ENCODE peak calls at places on chromosomes 12 and 14, in nine cellular contexts. F is HCT116, Y is lower leg skin, H is uterus, R is mesothelial cell of epicardium, B is WTC11, J is astrocyte of the cerebellum, M is fibroblast of pulmonary artery, Q is psoas muscle. D is an unnamed sample.

GRCh38 chr14:100589071-100589759 is 2.0 kb upstream of the BEGAIN start:
- DNase-seq in Y (peak), B (peak), F (no peak), R (no peak), Q (peak), J (no peak), M (no peak), H (no peak), D (no peak)

GRCh38 chr14:21399311-21399870 is 15.6 kb upstream of the SUPT16H start:
- DNase-seq in H (no peak), M (no peak), F (no peak), R (no peak), J (no peak), B (no peak), Y (no peak), Q (no peak), D (no peak)

GRCh38 chr12:20018406-20018805 is 349.9 kb upstream of the PDE3A start:
- DNase-seq in B (no peak), Y (no peak), Q (no peak), F (no peak), R (no peak), H (no peak), M (no peak), J (no peak), D (no peak)

GRCh38 chr14:53278602-53279506 is 125.7 kb upstream of the DDHD1 start:
- DNase-seq in R (no peak), J (no peak), M (peak), Q (no peak), Y (no peak), H (no peak), F (no peak), B (no peak), D (no peak)

GRCh38 chr12:99093166-99093565 is 448.1 kb downstream of the APAF1 start:
- DNase-seq in Y (no peak), R (no peak), B (no peak), J (no peak), F (no peak), Q (no peak), M (no peak), H (no peak), D (no peak)

GRCh38 chr12:10190558-10191388 is 11.9 kb downstream of the TMEM52B start:
- DNase-seq in F (peak), Q (peak), J (no peak), H (peak), B (peak), Y (no peak), M (peak), R (no peak), D (peak)

GRCh38 chr14:62162998-62163589 is 400.9 kb downstream of the SNAPC1 start:
- DNase-seq in F (peak), R (no peak), M (peak), J (peak), Q (no peak), Y (no peak), B (peak), H (no peak), D (peak)

GRCh38 chr12:288687-289086 is 26.1 kb upstream of the SLC6A13 start:
- DNase-seq in F (no peak), Q (no peak), B (no peak), M (peak), R (no peak), J (peak), H (no peak), Y (no peak), D (no peak)

GRCh38 chr12:9936597-9936996 is 4.4 kb upstream of the CLEC2A start:
- DNase-seq in Y (no peak), R (no peak), B (no peak), H (no peak), M (no peak), Q (no peak), F (no peak), J (no peak), D (no peak)

GRCh38 chr12:115710104-115710564 is 567.4 kb downstream of the MED13L start:
- DNase-seq in M (peak), Y (no peak), F (no peak), H (peak), R (no peak), J (no peak), Q (no peak), B (no peak), D (no peak)

GRCh38 chr14:57071639-57072038 is 197.1 kb downstream of the EXOC5 start:
- DNase-seq in R (no peak), B (no peak), Q (no peak), M (no peak), Y (no peak), J (no peak), F (no peak), H (no peak), D (no peak)

GRCh38 chr14:69643430-69644200 is 32.2 kb downstream of the SUSD6 start:
- DNase-seq in R (no peak), Y (peak), F (peak), M (peak), H (peak), Q (peak), B (no peak), J (peak), D (no peak)

GRCh38 chr12:42482086-42482819 is 107.3 kb downstream of the PRICKLE1 start:
- DNase-seq in Y (no peak), R (no peak), M (peak), B (no peak), Q (peak), F (no peak), H (peak), J (no peak), D (no peak)

GRCh38 chr12:93851245-93851665 is 174.1 kb downstream of the CRADD start:
- DNase-seq in F (no peak), Q (no peak), R (no peak), H (no peak), B (no peak), Y (no peak), J (no peak), M (no peak), D (no peak)

GRCh38 chr12:27467641-27468040 is 21.1 kb downstream of the SMCO2 start:
- DNase-seq in J (no peak), F (no peak), Q (no peak), H (no peak), M (no peak), R (no peak), Y (no peak), B (no peak), D (no peak)

GRCh38 chr14:61927015-61927414 is 164.8 kb downstream of the SNAPC1 start:
- DNase-seq in J (peak), F (no peak), Y (no peak), R (no peak), Q (no peak), B (no peak), H (no peak), M (no peak), D (no peak)

GRCh38 chr12:78964521-78964920 is 99.9 kb downstream of the SYT1 start:
- DNase-seq in J (no peak), Y (no peak), R (no peak), M (no peak), H (no peak), B (no peak), Q (no peak), F (no peak), D (no peak)

GRCh38 chr12:31944299-31944698 is 14.9 kb upstream of the RESF1 start:
- DNase-seq in M (no peak), F (no peak), Y (no peak), J (no peak), Q (no peak), H (no peak), B (no peak), R (no peak), D (no peak)

GRCh38 chr12:52041695-52042123 is 9.5 kb upstream of the NR4A1 start:
- DNase-seq in Q (no peak), Y (peak), F (no peak), J (no peak), H (no peak), B (peak), R (no peak), M (peak), D (peak)

GRCh38 chr14:90342327-90342726 is 10.6 kb upstream of the NRDE2 start:
- DNase-seq in B (no peak), Y (no peak), M (no peak), F (no peak), R (no peak), H (no peak), J (no peak), Q (no peak), D (no peak)

GRCh38 chr12:68069276-68069675 is 80.0 kb downstream of the IFNG-AS1 start:
- DNase-seq in R (no peak), H (no peak), B (no peak), Q (no peak), M (no peak), F (no peak), Y (no peak), J (no peak), D (no peak)

GRCh38 chr12:68065687-68066086 is 76.4 kb downstream of the IFNG-AS1 start:
- DNase-seq in F (no peak), R (no peak), M (no peak), Y (no peak), Q (no peak), B (no peak), J (no peak), H (no peak), D (no peak)

GRCh38 chr12:68070957-68071356 is 81.7 kb downstream of the IFNG-AS1 start:
- DNase-seq in M (no peak), Q (no peak), B (no peak), F (no peak), Y (no peak), H (no peak), R (no peak), J (no peak), D (no peak)

GRCh38 chr12:68065163-68065562 is 75.9 kb downstream of the IFNG-AS1 start:
- DNase-seq in Y (no peak), H (no peak), J (no peak), R (no peak), F (no peak), B (no peak), Q (no peak), M (no peak), D (no peak)

GRCh38 chr12:68067762-68068376 is 78.6 kb downstream of the IFNG-AS1 start:
- DNase-seq in M (peak), R (no peak), H (no peak), F (peak), Y (no peak), J (no peak), Q (no peak), B (no peak), D (no peak)
- TF ChIP-seq CTCF in M (peak), R (no peak), H (no peak), F (peak), Y (no peak), J (peak), Q (peak), B (peak), D (no peak)

GRCh38 chr14:41285193-41285748 is 321.4 kb upstream of the LRFN5 start:
- DNase-seq in F (no peak), Q (no peak), Y (no peak), B (peak), R (no peak), H (no peak), J (peak), M (peak), D (no peak)

GRCh38 chr14:41280745-41281144 is 325.9 kb upstream of the LRFN5 start:
- DNase-seq in J (no peak), Q (no peak), Y (no peak), M (peak), B (no peak), F (no peak), R (no peak), H (no peak), D (no peak)
- TF ChIP-seq CTCF in J (no peak), Q (no peak), Y (no peak), M (peak), B (no peak), F (no peak), R (no peak), H (no peak), D (no peak)

GRCh38 chr14:106459971-106460730 is 933.8 kb downstream of the TMEM121 start:
- DNase-seq in Q (no peak), M (no peak), H (no peak), J (no peak), Y (no peak), F (no peak), B (peak), R (no peak), D (peak)
- TF ChIP-seq CTCF in Q (no peak), M (no peak), H (peak), J (no peak), Y (no peak), F (no peak), B (no peak), R (peak), D (no peak)

GRCh38 chr12:62848418-62848817 is 86.5 kb downstream of the PPM1H start:
- DNase-seq in R (no peak), F (peak), B (no peak), M (peak), Y (no peak), J (peak), H (no peak), Q (no peak), D (no peak)
- TF ChIP-seq CTCF in R (no peak), F (no peak), B (no peak), M (no peak), Y (no peak), J (no peak), H (no peak), Q (no peak), D (no peak)

DNA sequence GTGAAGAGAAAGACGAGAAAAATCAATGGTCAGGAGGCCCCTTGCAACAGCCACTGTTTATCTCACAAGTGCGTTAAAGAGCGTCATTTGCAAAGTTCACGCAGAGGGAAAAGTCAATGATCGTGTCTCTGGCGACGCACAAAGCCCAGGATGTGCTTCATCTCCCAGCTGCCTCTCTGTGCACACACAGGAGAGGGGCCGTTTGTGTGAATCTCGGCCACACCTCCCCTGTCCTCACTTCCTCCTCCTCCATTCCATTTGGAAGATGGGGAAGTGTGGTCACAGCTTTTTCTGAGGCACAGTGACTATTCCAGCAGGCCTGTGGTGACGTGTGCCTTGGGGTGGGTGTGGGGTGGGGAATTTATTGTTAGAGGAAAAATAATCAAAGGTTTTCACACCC is 90.4 kb downstream of the RBM19 start:
- DNase-seq in H (no peak), F (no peak), Q (no peak), J (no peak), M (peak), Y (no peak), B (no peak), R (no peak), D (no peak)
- TF ChIP-seq CTCF in H (no peak), F (no peak), Q (no peak), J (no peak), M (no peak), Y (no peak), B (no peak), R (no peak), D (no peak)

DNA sequence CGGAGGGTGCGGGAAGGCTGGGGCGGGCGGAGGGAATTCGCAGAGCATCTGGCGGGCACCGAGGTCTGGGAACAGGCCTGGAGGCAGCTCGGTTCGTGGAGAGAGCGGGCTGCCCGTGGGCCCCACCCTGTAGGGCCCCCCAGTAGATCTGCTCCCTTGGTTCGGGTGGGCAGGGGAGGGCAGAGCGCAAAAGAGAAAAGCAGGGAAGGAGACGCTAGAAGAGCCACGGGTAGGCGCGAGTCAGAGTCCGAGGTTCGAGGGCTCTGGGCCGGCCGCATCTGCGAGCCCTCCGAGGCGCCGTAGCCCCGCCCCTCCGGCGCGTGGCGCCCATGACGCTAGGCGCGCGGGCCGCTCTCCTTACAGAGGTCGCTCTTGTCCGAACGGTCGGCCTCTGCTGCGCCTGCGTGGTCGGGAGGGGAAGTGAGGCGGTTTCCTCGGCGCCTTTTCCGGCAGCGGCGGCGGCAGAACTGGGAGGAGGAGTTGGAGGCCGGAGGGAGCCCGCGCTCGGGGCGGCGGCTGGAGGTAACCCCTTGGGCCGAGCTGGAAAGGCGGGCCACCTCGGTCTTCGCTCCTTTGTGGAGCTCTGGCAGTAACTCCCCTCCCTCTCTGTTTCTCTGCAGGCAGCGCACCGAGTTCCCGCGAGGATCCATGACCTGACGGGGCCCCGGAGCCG is at the start of gene ARF6:
- DNase-seq in J (peak), Q (peak), Y (peak), M (peak), H (peak), F (peak), B (peak), R (peak), D (peak)
- TF ChIP-seq CTCF in J (peak), Q (no peak), Y (no peak), M (no peak), H (peak), F (no peak), B (no peak), R (no peak), D (peak)

GRCh38 chr14:80206351-80206750 is 5.0 kb downstream of the DIO2 start:
- DNase-seq in Y (no peak), Q (no peak), F (no peak), B (no peak), R (no peak), M (no peak), J (no peak), H (no peak), D (no peak)

GRCh38 chr14:80212025-80212402 is 710 bp upstream of the DIO2 start:
- DNase-seq in B (no peak), F (no peak), Y (no peak), R (no peak), Q (no peak), H (no peak), J (peak), M (peak), D (peak)

GRCh38 chr14:80213602-80214001 is 2.3 kb upstream of the DIO2 start:
- DNase-seq in B (peak), Q (no peak), Y (no peak), R (no peak), J (no peak), H (no peak), M (peak), F (peak), D (peak)

GRCh38 chr14:80211143-80212024 is at the start of gene DIO2:
- DNase-seq in Y (no peak), Q (peak), J (no peak), M (peak), H (no peak), F (no peak), B (no peak), R (no peak), D (no peak)

GRCh38 chr14:80208426-80208950 is 2.8 kb downstream of the DIO2 start:
- DNase-seq in H (no peak), Q (no peak), M (no peak), F (no peak), Y (no peak), J (no peak), R (no peak), B (no peak), D (no peak)
- TF ChIP-seq CTCF in H (no peak), Q (no peak), M (no peak), F (no peak), Y (no peak), J (no peak), R (no peak), B (no peak), D (no peak)